ENCODE peak calls at places on chromosomes 1 and 21, in four cellular contexts. Y, F, K and U are unnamed samples.

GRCh38 chr1:24874611-24875225 is 55.4 kb downstream of the RUNX3 start:
- DNase-seq in Y (no peak), K (no peak), F (peak), U (no peak)

GRCh38 chr1:219582310-219582709 is 30.6 kb downstream of the ZC3H11B start:
- DNase-seq in K (no peak), Y (no peak), F (no peak), U (no peak)

GRCh38 chr21:42472521-42472920 is 23.5 kb downstream of the RSPH1 start:
- DNase-seq in F (peak), Y (no peak), K (no peak), U (no peak)

GRCh38 chr1:51899022-51899421 is 20.5 kb upstream of the NRDC start:
- DNase-seq in K (no peak), F (no peak), Y (no peak), U (no peak)

GRCh38 chr1:156499703-156500577 is 635 bp downstream of the MEF2D start:
- DNase-seq in K (no peak), F (peak), Y (no peak), U (no peak)

GRCh38 chr1:47699492-47700220 is 261.8 kb downstream of the FOXD2 start:
- DNase-seq in F (no peak), K (no peak), Y (no peak), U (no peak)

GRCh38 chr21:36654341-36654740 is 44.6 kb upstream of the SIM2 start:
- DNase-seq in F (no peak), Y (no peak), K (no peak), U (no peak)

GRCh38 chr1:201169203-201169602 is 14.9 kb upstream of the TMEM9 start:
- DNase-seq in Y (no peak), F (peak), K (no peak), U (no peak)

GRCh38 chr1:20446796-20447195 is 39.2 kb downstream of the CAMK2N1 start:
- DNase-seq in K (no peak), Y (no peak), F (peak), U (no peak)

GRCh38 chr1:175564119-175564518 is 179.3 kb downstream of the TNR start:
- DNase-seq in F (no peak), K (no peak), Y (no peak), U (no peak)

GRCh38 chr1:222334026-222334680 is 213.8 kb downstream of the HHIPL2 start:
- DNase-seq in K (no peak), F (no peak), Y (no peak), U (no peak)

GRCh38 chr1:209319549-209319948 is 264.0 kb upstream of the CAMK1G start:
- DNase-seq in K (no peak), F (no peak), Y (no peak), U (no peak)

GRCh38 chr1:39788758-39789570 is at the start of gene BMP8B:
- DNase-seq in K (peak), F (peak), Y (peak), U (peak)

GRCh38 chr21:43712268-43712942 is 6.5 kb upstream of the PDXK start:
- DNase-seq in F (no peak), K (no peak), Y (no peak), U (no peak)

GRCh38 chr1:184002071-184002470 is 35.5 kb downstream of the COLGALT2 start:
- DNase-seq in K (no peak), F (no peak), Y (no peak), U (no peak)

GRCh38 chr1:195373831-195374230 is 1234.4 kb downstream of the KCNT2 start:
- DNase-seq in Y (no peak), F (no peak), K (no peak), U (no peak)

GRCh38 chr1:39105061-39105840 is 79.1 kb downstream of the NDUFS5 start:
- DNase-seq in Y (peak), K (peak), F (peak), U (peak)

GRCh38 chr1:209585197-209585596 is 1.7 kb downstream of the CAMK1G start:
- DNase-seq in Y (no peak), K (no peak), F (no peak), U (no peak)

GRCh38 chr1:39490596-39491145 is 765 bp upstream of the BMP8A start:
- DNase-seq in Y (no peak), K (no peak), F (no peak), U (no peak)

GRCh38 chr1:107246775-107247345 is 106.0 kb downstream of the NTNG1 start:
- DNase-seq in F (no peak), K (no peak), Y (no peak), U (no peak)

GRCh38 chr1:43232071-43232470 is 37.7 kb upstream of the TMEM125 start:
- DNase-seq in F (no peak), Y (no peak), K (no peak), U (no peak)

GRCh38 chr1:86227026-86227425 is 70.5 kb upstream of the COL24A1 start:
- DNase-seq in K (no peak), Y (no peak), F (no peak), U (no peak)

GRCh38 chr1:203046984-203047630 is 20.8 kb downstream of the PPFIA4 start:
- DNase-seq in F (no peak), Y (no peak), K (no peak), U (no peak)